ENCODE peak calls at places on chromosomes 4 and X, in ten cellular contexts. R, E, Y, Q, F, O, V, U, M and Z are unnamed samples.

GRCh38 chrX:18707442-18708049 is at the start of gene PPEF1:
- DNase-seq in Y (no peak), Q (no peak), E (peak), O (no peak), R (no peak), M (no peak), F (no peak), V (no peak), U (no peak), Z (no peak)

GRCh38 chr4:186485621-186486062 is 69.7 kb downstream of the MTNR1A start:
- DNase-seq in M (no peak), E (no peak), O (peak), Y (no peak), R (no peak), U (no peak), V (no peak), F (peak), Q (no peak), Z (no peak)

GRCh38 chr4:176635372-176636261 is 157.1 kb downstream of the VEGFC start:
- DNase-seq in Y (no peak), O (no peak), R (peak), M (no peak), F (peak), V (no peak), E (peak), U (no peak), Q (peak), Z (no peak)

GRCh38 chr4:99379571-99379970 is 27.0 kb upstream of the ADH1C start:
- DNase-seq in F (peak), Y (no peak), M (no peak), R (no peak), U (no peak), V (no peak), O (no peak), Q (peak), E (peak), Z (no peak)

GRCh38 chrX:77900688-77901087 is 1.4 kb downstream of the COX7B start:
- DNase-seq in U (no peak), F (peak), Q (peak), V (no peak), O (no peak), R (no peak), E (no peak), Y (no peak), M (no peak), Z (no peak)

GRCh38 chr4:98446499-98447375 is 185.6 kb downstream of the RAP1GDS1 start:
- DNase-seq in F (peak), Q (peak), M (no peak), V (peak), Y (peak), R (no peak), U (no peak), O (no peak), E (peak), Z (peak)

GRCh38 chr4:21888195-21888976 is 60.2 kb downstream of the KCNIP4 start:
- DNase-seq in V (no peak), Y (no peak), U (no peak), Q (peak), E (peak), O (no peak), M (no peak), F (peak), R (no peak), Z (no peak)

GRCh38 chr4:168566736-168567135 is 69.9 kb downstream of the PALLD start:
- DNase-seq in F (no peak), M (no peak), Q (no peak), O (no peak), R (no peak), Y (no peak), V (no peak), U (no peak), E (no peak), Z (no peak)

GRCh38 chr4:151968643-151969042 is 207.8 kb upstream of the GATB start:
- DNase-seq in O (no peak), R (no peak), E (no peak), M (no peak), V (no peak), Y (no peak), U (no peak), F (no peak), Q (no peak), Z (no peak)

GRCh38 chr4:10740227-10740626 is 55.7 kb upstream of the CLNK start:
- DNase-seq in R (no peak), O (no peak), Q (no peak), M (no peak), V (no peak), F (no peak), E (no peak), Y (no peak), U (no peak), Z (no peak)

GRCh38 chr4:78079701-78080430 is 22.7 kb downstream of the FRAS1 start:
- DNase-seq in V (no peak), M (no peak), U (no peak), R (no peak), Y (no peak), F (peak), O (no peak), Q (no peak), E (no peak), Z (no peak)

GRCh38 chr4:127370495-127371069 is 262.2 kb upstream of the INTU start:
- DNase-seq in E (no peak), Y (no peak), V (no peak), Q (peak), O (peak), F (peak), U (no peak), R (peak), M (peak), Z (no peak)

GRCh38 chrX:130081421-130082045 is 28.8 kb downstream of the ELF4 start:
- DNase-seq in V (no peak), R (no peak), U (no peak), E (no peak), M (no peak), Q (no peak), O (peak), Y (no peak), F (no peak), Z (no peak)

GRCh38 chr4:65370709-65371108 is 299.6 kb downstream of the EPHA5 start:
- DNase-seq in M (no peak), F (no peak), E (no peak), Y (no peak), O (no peak), Q (no peak), R (no peak), U (no peak), V (no peak), Z (no peak)

GRCh38 chrX:11543249-11543648 is 122.5 kb downstream of the ARHGAP6 start:
- DNase-seq in V (no peak), Q (no peak), R (no peak), M (no peak), F (no peak), O (no peak), Y (peak), U (no peak), E (no peak), Z (peak)

GRCh38 chr4:26330186-26330787 is 9.5 kb downstream of the RBPJ start:
- DNase-seq in E (peak), O (no peak), Y (peak), Q (peak), U (no peak), M (no peak), R (no peak), V (no peak), F (peak), Z (no peak)

GRCh38 chr4:868421-868820 is 42.5 kb upstream of the CPLX1 start:
- DNase-seq in E (no peak), U (no peak), Y (no peak), O (no peak), Q (no peak), V (no peak), M (no peak), R (no peak), F (no peak), Z (no peak)

GRCh38 chr4:156195914-156196313 is 242.2 kb upstream of the CTSO start:
- DNase-seq in Q (no peak), E (peak), M (no peak), R (no peak), V (no peak), O (no peak), Y (no peak), U (no peak), F (no peak), Z (no peak)

GRCh38 chrX:5458300-5458699 is 770.4 kb downstream of the NLGN4X start:
- DNase-seq in Y (peak), V (no peak), U (no peak), M (no peak), F (no peak), E (no peak), Q (no peak), R (no peak), O (no peak), Z (no peak)

GRCh38 chr4:6959261-6959660 is 49.6 kb downstream of the TBC1D14 start:
- DNase-seq in V (no peak), E (no peak), F (no peak), U (no peak), Y (no peak), Q (no peak), O (no peak), M (no peak), R (no peak), Z (no peak)

GRCh38 chr4:107034091-107034698 is 1.9 kb downstream of the DKK2 start:
- DNase-seq in O (no peak), F (peak), M (peak), E (peak), Q (peak), R (no peak), V (no peak), Y (no peak), U (no peak), Z (peak)

GRCh38 chrX:73214366-73215094 is at the start of gene NAP1L2:
- DNase-seq in M (peak), Q (peak), Y (no peak), V (peak), O (peak), E (peak), F (peak), U (peak), R (peak), Z (peak)

GRCh38 chr4:113278324-113278934 is 229.0 kb downstream of the ANK2 start:
- DNase-seq in Y (peak), M (peak), R (peak), F (peak), U (peak), E (peak), Q (peak), O (peak), V (peak), Z (peak)

GRCh38 chr4:184514121-184514988 is 40.0 kb upstream of the IRF2 start:
- DNase-seq in R (peak), Y (no peak), M (peak), U (no peak), Q (peak), V (no peak), O (peak), E (peak), F (peak), Z (peak)

GRCh38 chr4:1421650-1422049 is 15.4 kb upstream of the NKX1-1 start:
- DNase-seq in U (no peak), F (no peak), O (no peak), V (no peak), Q (no peak), Y (no peak), M (no peak), E (no peak), R (no peak), Z (no peak)

GRCh38 chr4:47032405-47033106 is 1.2 kb downstream of the GABRB1 start:
- DNase-seq in M (peak), Y (no peak), O (peak), V (peak), F (peak), U (peak), Q (peak), R (peak), E (peak), Z (peak)

GRCh38 chrX:122220644-122221373 is 963.3 kb upstream of the GRIA3 start:
- DNase-seq in Y (no peak), Q (no peak), O (no peak), F (no peak), M (no peak), V (no peak), E (no peak), R (no peak), U (no peak), Z (no peak)

GRCh38 chr4:168562021-168562691 is 65.3 kb downstream of the PALLD start:
- DNase-seq in O (no peak), E (peak), R (no peak), M (no peak), Y (no peak), F (no peak), Q (peak), U (no peak), V (no peak), Z (no peak)

GRCh38 chrX:37543324-37543723 is 28.1 kb upstream of the LANCL3 start:
- DNase-seq in U (no peak), O (no peak), Q (no peak), M (no peak), V (no peak), R (no peak), Y (no peak), F (no peak), E (no peak), Z (no peak)

GRCh38 chrX:39476596-39476995 is 621.2 kb downstream of the BCOR start:
- DNase-seq in V (no peak), O (no peak), E (no peak), U (no peak), M (no peak), Q (no peak), Y (no peak), F (no peak), R (peak), Z (no peak)

GRCh38 chr4:99159699-99160098 is 15.6 kb upstream of the ADH4 start:
- DNase-seq in R (no peak), Y (no peak), M (no peak), F (no peak), O (no peak), V (no peak), Q (peak), E (no peak), U (no peak), Z (no peak)

GRCh38 chrX:15465896-15466651 is 27.1 kb downstream of the PIR start:
- DNase-seq in M (no peak), Q (peak), V (no peak), O (no peak), F (peak), U (no peak), R (no peak), E (peak), Y (peak), Z (peak)

GRCh38 chrX:46991664-46992063 is 79.4 kb downstream of the JADE3 start:
- DNase-seq in M (no peak), Q (no peak), V (no peak), E (no peak), O (no peak), Y (no peak), F (no peak), R (no peak), U (no peak), Z (no peak)

GRCh38 chr4:159248383-159249178 is 145.7 kb downstream of the RAPGEF2 start:
- DNase-seq in E (peak), Q (peak), F (peak), U (no peak), M (no peak), R (no peak), Y (no peak), V (no peak), O (no peak), Z (no peak)

DNA sequence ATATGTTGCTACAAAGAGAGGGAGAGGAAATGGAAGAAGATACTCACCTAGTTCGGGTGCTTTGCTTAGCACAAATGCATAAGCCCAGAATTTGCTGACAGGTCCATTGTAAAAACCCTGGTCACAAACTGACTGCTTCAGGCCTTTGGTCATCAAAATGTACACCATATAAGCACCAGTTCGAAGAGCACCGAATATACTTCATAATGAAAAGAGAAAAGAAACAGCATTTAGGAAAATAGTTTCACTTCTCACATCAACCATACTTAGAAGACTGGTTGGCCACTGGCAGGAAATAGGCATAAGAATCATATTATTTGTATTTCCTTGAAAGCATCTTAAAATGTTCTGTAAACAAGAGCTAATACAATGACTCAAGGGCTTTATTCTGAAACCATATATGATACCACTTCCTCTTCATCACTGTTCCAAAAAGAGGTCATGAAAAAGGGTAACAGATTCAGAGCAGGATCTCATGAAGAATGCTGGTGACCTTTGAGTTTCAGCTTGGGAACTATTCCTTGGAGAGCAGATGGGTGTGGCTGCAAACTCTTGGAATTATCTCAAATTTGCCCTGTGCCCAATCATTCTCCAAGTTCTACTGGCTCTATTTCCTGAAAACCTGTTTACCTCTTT is 138.7 kb downstream of the ELOVL6 start:
- DNase-seq in U (no peak), E (peak), V (no peak), O (no peak), Q (peak), Y (peak), M (no peak), R (no peak), F (no peak), Z (peak)
- TF ChIP-seq CTCF in U (no peak), E (no peak), V (no peak), O (no peak), Q (no peak), Y (no peak), M (no peak), R (no peak), F (no peak), Z (no peak)

GRCh38 chrX:41332988-41333743 is 796 bp upstream of the DDX3X start:
- DNase-seq in M (peak), U (peak), E (peak), O (peak), V (peak), Y (peak), Q (peak), F (peak), R (peak), Z (peak)

GRCh38 chrX:41333744-41333993 is 293 bp upstream of the DDX3X start:
- DNase-seq in M (peak), R (peak), Y (peak), U (peak), Q (peak), V (no peak), E (peak), O (no peak), F (peak), Z (peak)

GRCh38 chrX:41332005-41332404 is 2.0 kb upstream of the DDX3X start:
- DNase-seq in M (no peak), Q (no peak), O (no peak), V (no peak), E (no peak), R (no peak), Y (peak), U (no peak), F (no peak), Z (no peak)

GRCh38 chrX:41333994-41334865 is at the start of gene DDX3X:
- DNase-seq in Q (peak), O (peak), M (peak), E (peak), V (peak), Y (peak), F (peak), U (peak), R (peak), Z (peak)

DNA sequence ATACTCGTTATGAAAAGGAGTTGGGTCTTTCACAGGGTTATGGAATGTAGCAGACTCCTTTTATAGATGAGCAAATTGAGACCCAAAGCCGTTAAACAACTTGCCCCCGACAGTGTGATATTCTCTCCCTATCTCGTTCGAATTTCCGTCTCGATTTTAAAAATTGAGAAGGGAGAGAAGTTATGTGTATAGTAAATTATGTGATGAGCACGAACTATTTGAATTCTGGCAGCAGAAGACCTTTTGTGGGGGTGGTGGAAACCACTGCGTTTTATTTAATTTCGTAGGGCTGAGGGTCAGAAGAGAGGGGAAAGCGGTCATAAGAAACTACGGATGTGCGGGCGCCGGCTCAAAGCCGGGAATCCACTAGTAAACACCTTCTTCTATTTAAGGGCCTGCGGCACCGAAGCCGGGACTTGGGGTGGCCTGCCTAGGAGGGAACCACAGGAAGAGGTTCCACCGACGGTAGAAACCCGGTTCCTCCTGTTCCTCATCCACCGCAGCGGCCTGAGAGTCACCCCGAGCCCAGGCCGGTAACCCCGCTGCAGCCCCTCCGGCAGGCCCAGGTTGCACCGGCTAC is 1.5 kb upstream of the DDX3X start:
- DNase-seq in M (peak), V (no peak), O (no peak), R (peak), E (peak), U (peak), Y (peak), F (no peak), Q (no peak), Z (peak)
- TF ChIP-seq CTCF in M (no peak), V (no peak), O (no peak), R (no peak), E (no peak), U (no peak), Y (no peak), F (no peak), Q (no peak), Z (no peak)

GRCh38 chrX:23031600-23031999 is 31.8 kb downstream of the DDX53 start:
- DNase-seq in Q (no peak), R (no peak), O (no peak), F (no peak), U (no peak), E (no peak), Y (no peak), M (no peak), V (no peak), Z (no peak)

DNA sequence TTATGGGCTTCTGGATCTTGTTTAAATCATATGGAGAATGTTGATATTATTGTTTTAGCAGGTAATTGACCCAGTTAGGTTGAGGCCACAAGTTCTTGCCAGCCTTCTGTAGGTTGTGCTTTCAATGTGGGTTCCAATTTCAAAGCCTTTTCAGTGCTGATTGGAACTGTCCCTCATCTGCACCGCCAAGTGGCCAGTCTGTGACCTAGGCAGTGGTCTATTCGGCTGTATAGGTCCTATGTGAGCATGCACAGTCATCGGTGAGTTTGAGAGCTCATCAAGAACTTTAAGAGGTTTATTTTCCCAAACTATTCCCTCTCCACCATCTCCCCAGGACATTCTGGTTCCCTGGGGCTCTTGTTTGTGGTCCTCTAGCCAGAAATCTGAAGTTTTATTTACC is 35.7 kb downstream of the DDX53 start:
- DNase-seq in O (no peak), V (no peak), U (no peak), M (no peak), Q (no peak), R (no peak), F (no peak), E (no peak), Y (no peak), Z (no peak)
- TF ChIP-seq CTCF in O (no peak), V (no peak), U (no peak), M (no peak), Q (no peak), R (no peak), F (no peak), E (no peak), Y (no peak), Z (no peak)

DNA sequence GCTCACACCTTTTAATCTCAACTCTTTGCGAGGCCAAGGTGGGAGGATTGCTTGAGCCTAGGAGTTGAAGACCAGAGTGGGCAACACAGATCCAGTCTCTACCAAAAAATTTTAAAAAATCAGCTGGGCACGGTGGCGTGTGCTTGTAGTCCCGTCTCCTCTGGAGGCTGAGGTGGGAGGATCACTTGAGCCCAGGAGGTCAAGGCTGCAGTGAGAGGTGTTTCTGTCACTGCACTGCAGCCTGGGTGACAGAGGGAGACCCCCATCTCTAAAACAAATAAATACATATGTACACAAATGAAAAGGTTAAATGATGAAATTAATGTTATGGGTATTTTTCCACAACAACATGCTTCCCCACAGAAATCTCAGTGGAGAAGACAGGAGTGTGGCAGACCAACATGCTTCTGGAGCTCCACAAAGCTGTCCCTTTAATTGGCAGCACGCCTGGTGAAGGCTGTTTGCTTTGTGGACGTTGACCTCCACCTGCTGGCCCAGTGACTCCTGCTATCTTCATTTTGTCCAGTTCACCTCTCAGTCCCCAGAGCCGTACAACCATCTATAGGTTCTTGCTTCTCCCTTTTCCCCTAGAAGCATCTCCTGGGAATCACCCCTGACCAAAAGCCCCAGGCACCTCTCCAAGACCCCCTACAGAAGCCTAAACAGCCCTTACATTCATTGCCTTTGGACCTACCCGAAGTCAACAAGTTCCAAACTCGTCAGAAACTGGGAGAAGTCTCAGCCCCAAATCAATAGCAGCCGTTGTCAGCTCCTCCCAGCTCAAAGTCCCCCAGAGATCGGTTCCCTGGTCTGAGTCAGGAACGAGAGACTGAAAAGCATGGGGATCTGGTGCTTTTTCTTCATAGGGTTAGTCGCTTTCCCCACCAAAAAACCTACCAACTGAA is 36.4 kb upstream of the CD99 start:
- DNase-seq in Y (no peak), U (peak), Q (no peak), O (no peak), F (no peak), M (no peak), V (no peak), E (no peak), R (no peak), Z (no peak)
- TF ChIP-seq CTCF in Y (no peak), U (no peak), Q (no peak), O (no peak), F (no peak), M (no peak), V (no peak), E (no peak), R (no peak), Z (no peak)